ENCODE peak calls at places on chromosomes 12 and 14, in seven cellular contexts. X is HCT116, R is Panc1, V is GM12878, I is SK-N-SH, F is A549, H is GM23338. T is an unnamed sample.

GRCh38 chr14:24052656-24053547 is 1.1 kb downstream of the CARMIL3 start:
- DNase-seq in X (no peak), R (no peak), V (no peak), I (no peak), F (no peak), H (no peak), T (no peak)

GRCh38 chr12:56154818-56155217 is 2.4 kb downstream of the MYL6B start:
- DNase-seq in X (no peak), R (no peak), V (no peak), I (no peak), F (no peak), H (no peak), T (no peak)

GRCh38 chr14:64706552-64707193 is 2.4 kb downstream of the PLEKHG3 start:
- DNase-seq in X (no peak), R (no peak), V (no peak), I (peak), F (peak), H (peak), T (no peak)

GRCh38 chr12:94046626-94047410 is 101.6 kb upstream of the PLXNC1 start:
- DNase-seq in X (no peak), R (no peak), V (no peak), I (no peak), F (no peak), H (no peak), T (no peak)

GRCh38 chr12:44377443-44378160 is 498.5 kb downstream of the NELL2 start:
- DNase-seq in X (no peak), R (no peak), V (no peak), I (no peak), F (no peak), H (no peak), T (no peak)

GRCh38 chr12:104736307-104736706 is 221.8 kb downstream of the SLC41A2 start:
- DNase-seq in X (no peak), R (no peak), V (no peak), I (peak), F (no peak), H (no peak), T (no peak)

GRCh38 chr14:35341454-35342159 is 49.4 kb downstream of the PSMA6 start:
- DNase-seq in X (peak), R (no peak), V (no peak), I (peak), F (peak), H (peak), T (peak)

GRCh38 chr12:90106568-90106967 is 397.9 kb upstream of the ATP2B1 start:
- DNase-seq in X (no peak), R (no peak), V (no peak), I (no peak), F (no peak), H (no peak), T (no peak)

GRCh38 chr12:17108877-17109520 is 503.0 kb upstream of the LMO3 start:
- DNase-seq in X (no peak), R (no peak), V (no peak), I (no peak), F (peak), H (no peak), T (no peak)

GRCh38 chr12:69934011-69934410 is 109.0 kb downstream of the MYRFL start:
- DNase-seq in X (no peak), R (no peak), V (no peak), I (no peak), F (no peak), H (no peak), T (no peak)

GRCh38 chr14:59422069-59422881 is 42.9 kb downstream of the GPR135 start:
- DNase-seq in X (no peak), R (no peak), V (no peak), I (peak), F (no peak), H (peak), T (no peak)

GRCh38 chr12:107355612-107356011 is 262.3 kb upstream of the CRY1 start:
- DNase-seq in X (no peak), R (no peak), V (no peak), I (no peak), F (no peak), H (no peak), T (no peak)

GRCh38 chr12:55734595-55734994 is 5.8 kb upstream of the CD63 start:
- DNase-seq in X (no peak), R (no peak), V (no peak), I (no peak), F (no peak), H (no peak), T (no peak)

GRCh38 chr12:7935464-7935772 is 569 bp downstream of the SLC2A3 start:
- DNase-seq in X (no peak), R (no peak), V (no peak), I (no peak), F (no peak), H (no peak), T (no peak)

GRCh38 chr14:29227631-29228030 is 461.0 kb downstream of the FOXG1 start:
- DNase-seq in X (no peak), R (no peak), V (no peak), I (no peak), F (no peak), H (no peak), T (no peak)

GRCh38 chr14:94582199-94582750 is 1.0 kb downstream of the SERPINA5 start:
- DNase-seq in X (no peak), R (no peak), V (no peak), I (no peak), F (no peak), H (no peak), T (no peak)

GRCh38 chr12:105069936-105070702 is 14.1 kb downstream of the ALDH1L2 start:
- DNase-seq in X (no peak), R (no peak), V (no peak), I (no peak), F (no peak), H (no peak), T (no peak)

GRCh38 chr14:85529803-85530574 is at the start of gene FLRT2:
- DNase-seq in X (no peak), R (no peak), V (no peak), I (no peak), F (peak), H (peak), T (no peak)

GRCh38 chr14:57060276-57060956 is 208.3 kb downstream of the EXOC5 start:
- DNase-seq in X (no peak), R (no peak), V (peak), I (no peak), F (no peak), H (no peak), T (no peak)
- H3K4me3 ChIP-seq in X (no peak), R (no peak), V (no peak), I (no peak), F (no peak), H (no peak), T (no peak)

GRCh38 chr12:11729439-11730150 is 80.1 kb downstream of the ETV6 start:
- DNase-seq in X (no peak), R (no peak), V (no peak), I (no peak), F (no peak), H (no peak), T (no peak)

GRCh38 chr12:11731455-11731854 is 82.0 kb downstream of the ETV6 start:
- DNase-seq in X (no peak), R (no peak), V (no peak), I (no peak), F (peak), H (no peak), T (no peak)

GRCh38 chr12:11729008-11729407 is 79.5 kb downstream of the ETV6 start:
- DNase-seq in X (no peak), R (no peak), V (no peak), I (no peak), F (no peak), H (no peak), T (no peak)

GRCh38 chr12:11731042-11731357 is 81.5 kb downstream of the ETV6 start:
- DNase-seq in X (no peak), R (no peak), V (no peak), I (no peak), F (no peak), H (no peak), T (no peak)

GRCh38 chr12:11730299-11731041 is 81.0 kb downstream of the ETV6 start:
- DNase-seq in X (peak), R (no peak), V (peak), I (no peak), F (no peak), H (peak), T (no peak)
- TF ChIP-seq REST in X (no peak), R (no peak), V (no peak), I (no peak), F (no peak), H (no peak), T (no peak)

GRCh38 chr14:74980746-74981661 is 21.7 kb upstream of the EIF2B2 start:
- DNase-seq in X (no peak), R (no peak), V (no peak), I (no peak), F (no peak), H (peak), T (no peak)

GRCh38 chr14:74978416-74978947 is 23.1 kb upstream of the PGF start:
- DNase-seq in X (no peak), R (no peak), V (no peak), I (peak), F (no peak), H (no peak), T (no peak)

GRCh38 chr14:74979029-74979428 is 23.6 kb upstream of the PGF start:
- DNase-seq in X (no peak), R (no peak), V (no peak), I (peak), F (no peak), H (no peak), T (no peak)

GRCh38 chr14:74980398-74980745 is 22.3 kb upstream of the EIF2B2 start:
- DNase-seq in X (no peak), R (no peak), V (no peak), I (no peak), F (no peak), H (no peak), T (no peak)

DNA sequence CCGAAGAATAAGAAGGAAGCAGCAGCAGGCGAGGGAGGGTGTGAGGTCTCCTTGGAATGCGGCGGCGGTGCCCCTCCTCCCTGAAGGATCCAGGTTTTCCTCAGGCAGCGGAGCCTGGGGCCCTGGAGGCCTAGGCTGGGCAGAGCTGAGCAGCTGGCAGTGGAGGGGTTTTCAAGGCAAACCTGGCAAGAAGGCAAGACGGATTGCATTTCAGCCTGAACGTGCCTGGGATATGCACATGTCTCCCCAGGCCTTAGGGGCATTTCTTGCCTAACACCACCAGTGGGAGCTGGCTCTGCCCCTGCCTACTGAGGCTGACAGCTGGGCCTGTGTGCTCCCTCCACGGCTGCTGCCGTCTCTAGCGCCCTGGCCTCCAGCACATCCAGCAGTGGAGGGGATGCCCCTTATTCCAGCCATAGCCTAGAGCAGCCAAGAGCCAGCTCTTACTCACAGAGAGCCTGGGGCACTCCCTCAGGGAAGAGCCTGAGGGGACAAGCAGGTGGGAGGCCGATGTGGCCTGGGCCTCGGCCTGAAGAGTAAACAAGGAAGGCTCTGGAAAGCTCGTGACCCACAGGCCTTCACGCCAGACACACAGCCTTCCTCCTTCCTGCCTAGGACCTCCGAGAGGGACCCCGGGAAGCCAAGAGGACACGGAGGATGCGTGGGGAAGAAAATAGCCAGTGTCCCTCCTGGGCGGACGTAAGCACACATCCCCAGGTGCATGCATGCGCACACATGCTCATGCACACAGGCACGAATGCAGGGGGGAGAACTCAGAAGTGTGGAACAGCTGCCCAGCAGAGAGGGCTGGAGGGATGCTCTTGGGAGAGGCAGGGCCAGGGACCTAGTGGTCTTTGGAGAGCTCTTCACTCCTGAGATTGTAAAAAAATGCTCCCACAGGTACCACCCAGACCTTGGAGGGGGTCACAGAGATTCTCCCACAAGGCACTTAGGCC is 23.0 kb upstream of the EIF2B2 start:
- DNase-seq in X (no peak), R (no peak), V (no peak), I (peak), F (no peak), H (peak), T (no peak)
- H3K4me3 ChIP-seq in X (no peak), R (no peak), V (no peak), I (no peak), F (no peak), H (no peak), T (no peak)

GRCh38 chr14:44154889-44155288 is 352.2 kb downstream of the FSCB start:
- DNase-seq in X (no peak), R (no peak), V (no peak), I (no peak), F (no peak), H (no peak), T (no peak)
- TF ChIP-seq REST in X (no peak), R (no peak), V (no peak), I (no peak), F (no peak), H (no peak), T (no peak)

T was measured in HL-60.